ENCODE peak calls at places on chromosomes 12 and 14, in five cellular contexts. B is fibroblast of pulmonary artery, F is HL-60, Q is upper lobe of right lung, V is OCI-LY7. O is an unnamed sample.

GRCh38 chr12:49059385-49060232 is 985 bp downstream of the KMT2D start:
- DNase-seq in B (peak; percentile 28), F (no peak), Q (no peak), V (peak; percentile 72), O (peak; percentile 18)

GRCh38 chr12:76627346-76628135 is 68.0 kb upstream of the OSBPL8 start:
- DNase-seq in B (no peak), F (no peak), Q (no peak), V (no peak), O (peak; percentile 47)

GRCh38 chr12:41189395-41190251 is 1.5 kb downstream of the PDZRN4 start:
- DNase-seq in B (no peak), F (no peak), Q (no peak), V (no peak), O (no peak)

GRCh38 chr12:48053883-48054282 is 49.6 kb upstream of the COL2A1 start:
- DNase-seq in B (no peak), F (no peak), Q (no peak), V (no peak), O (no peak)

GRCh38 chr12:122090759-122091535 is 12.4 kb downstream of the MLXIP start:
- DNase-seq in B (peak; percentile 97), F (no peak), Q (peak; percentile 62), V (no peak), O (peak; percentile 96)

GRCh38 chr12:130647814-130648213 is 68.3 kb downstream of the RIMBP2 start:
- DNase-seq in B (no peak), F (no peak), Q (no peak), V (no peak), O (no peak)

GRCh38 chr12:3165311-3165931 is 88.2 kb downstream of the TSPAN9 start:
- DNase-seq in B (no peak), F (no peak), Q (no peak), V (no peak), O (no peak)

GRCh38 chr12:8834230-8834629 is 11.8 kb downstream of the A2ML1 start:
- DNase-seq in B (no peak), F (no peak), Q (no peak), V (no peak), O (no peak)

GRCh38 chr12:27998170-27999110 is 25.9 kb upstream of the PTHLH start:
- DNase-seq in B (no peak), F (no peak), Q (no peak), V (no peak), O (no peak)

GRCh38 chr14:88597038-88597437 is 34.2 kb downstream of the ZC3H14 start:
- DNase-seq in B (no peak), F (no peak), Q (no peak), V (no peak), O (no peak)

GRCh38 chr12:14854586-14855163 is 11.3 kb upstream of the ART4 start:
- DNase-seq in B (no peak), F (peak; percentile 14), Q (no peak), V (peak; percentile 64), O (peak; percentile 62)
- H3K4me3 ChIP-seq in B (no peak overlapping the region), F (no peak overlapping the region), Q (no peak overlapping the region), V (peak overlapping the region; percentile 13), O (no peak overlapping the region)

DNA sequence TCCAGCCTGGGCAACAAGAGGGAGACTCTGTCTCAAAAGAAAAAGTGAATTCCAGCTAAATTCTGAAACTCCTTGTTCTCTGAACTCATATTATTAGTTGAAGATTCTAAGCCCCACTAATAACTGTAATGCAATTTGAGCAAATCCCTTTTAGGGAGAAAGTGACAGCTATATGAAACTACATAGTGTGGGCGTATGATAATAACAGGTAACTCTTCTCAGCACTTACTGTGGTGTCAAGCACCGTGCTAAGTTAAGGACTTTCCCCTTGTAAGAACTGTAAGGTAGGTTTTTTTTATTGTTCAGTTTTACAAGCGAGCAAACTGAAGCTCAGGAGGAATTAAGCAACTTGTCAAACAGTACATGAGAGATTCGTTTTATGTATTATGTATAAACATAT is 5.4 kb downstream of the ANKRD13A start:
- DNase-seq in B (no peak), F (no peak), Q (no peak), V (no peak), O (no peak)
- H3K4me3 ChIP-seq in B (no peak overlapping the region), F (no peak overlapping the region), Q (no peak overlapping the region), V (peak overlapping the region; percentile 96), O (no peak overlapping the region)

GRCh38 chr14:102517412-102518062 is 8.0 kb upstream of the ANKRD9 start:
- DNase-seq in B (no peak), F (peak; percentile 49), Q (peak; percentile 71), V (no peak), O (no peak)
- H3K4me3 ChIP-seq in B (peak overlapping the region; percentile 56), F (peak overlapping the region; percentile 66), Q (peak overlapping the region; percentile 64), V (peak overlapping the region; percentile 55), O (peak overlapping the region; percentile 44)

GRCh38 chr12:16347391-16348298 is at the start of gene MGST1:
- DNase-seq in B (peak; percentile 77), F (no peak), Q (peak; percentile 94), V (peak; percentile 70), O (peak; percentile 74)

GRCh38 chr12:16350682-16351081 is 3.2 kb downstream of the MGST1 start:
- DNase-seq in B (peak; percentile 97), F (no peak), Q (peak; percentile 77), V (no peak), O (peak; percentile 95)

GRCh38 chr12:16348435-16349131 is 1.1 kb downstream of the MGST1 start:
- DNase-seq in B (peak; percentile 46), F (no peak), Q (no peak), V (peak; percentile 66), O (peak; percentile 49)

GRCh38 chr12:16346931-16347330 is 514 bp upstream of the MGST1 start:
- DNase-seq in B (no peak), F (no peak), Q (no peak), V (no peak), O (no peak)

GRCh38 chr12:16349132-16349463 is 1.7 kb downstream of the MGST1 start:
- DNase-seq in B (peak; percentile 97), F (peak; percentile 84), Q (no peak), V (no peak), O (peak; percentile 95)
- H3K4me3 ChIP-seq in B (peak overlapping the region; percentile 69), F (peak overlapping the region; percentile 65), Q (peak overlapping the region; percentile 61), V (peak overlapping the region; percentile 75), O (peak overlapping the region; percentile 62)

DNA sequence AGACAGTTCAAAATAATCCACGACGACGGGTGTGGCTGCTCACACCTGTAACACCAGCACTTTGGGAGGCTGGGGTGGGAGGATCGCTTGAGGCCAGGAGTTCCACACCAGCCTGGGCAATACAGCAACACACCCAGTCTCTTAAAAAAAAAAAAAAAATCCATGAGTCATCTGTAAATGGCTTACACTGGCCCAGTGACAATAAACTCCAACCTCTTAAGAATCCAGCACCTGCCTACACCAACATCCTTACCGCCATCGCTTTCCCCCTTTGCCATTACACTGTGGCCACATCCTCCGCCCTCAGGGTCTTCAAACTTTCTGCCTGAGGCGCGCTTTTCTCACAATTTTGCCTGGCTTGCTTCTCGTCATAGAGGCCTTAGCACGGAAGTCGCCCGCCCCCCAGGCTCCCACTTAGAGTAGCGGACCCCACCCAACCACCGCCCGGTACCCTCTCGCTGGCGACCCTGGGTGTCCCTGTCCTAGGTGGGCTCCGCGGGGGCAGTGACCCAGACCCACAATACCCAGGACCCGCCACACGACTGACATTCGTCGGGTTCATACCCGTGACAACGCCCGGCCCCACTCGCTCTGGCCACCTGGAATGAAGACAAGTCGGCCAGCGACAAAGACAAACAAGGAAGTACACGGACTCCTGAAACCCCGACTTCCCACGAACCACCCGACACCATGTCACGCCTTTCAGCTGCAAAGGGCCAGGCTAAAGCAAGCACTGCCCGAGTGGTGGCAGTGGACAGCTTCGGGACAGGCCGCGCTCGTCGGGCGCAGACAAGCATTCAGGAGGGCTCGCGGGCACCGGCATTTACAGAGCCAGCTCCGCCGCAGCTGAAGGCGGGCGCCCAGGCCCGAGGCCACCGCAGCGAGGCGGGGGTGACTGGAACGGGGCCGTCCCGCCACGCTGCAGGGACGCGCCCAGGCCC is 636 bp downstream of the GOLGA3 start:
- DNase-seq in B (peak; percentile 71), F (peak; percentile 49), Q (peak; percentile 73), V (peak; percentile 29), O (peak; percentile 74)
- H3K4me3 ChIP-seq in B (peak overlapping the region; percentile 94), F (peak overlapping the region; percentile 97), Q (peak overlapping the region; percentile 97), V (peak overlapping the region; percentile 100), O (peak overlapping the region; percentile 98)